ENCODE peak calls at places on chromosomes 5 and 9, in five cellular contexts. H, G, K, W and R are unnamed samples.

GRCh38 chr5:6193315-6193714 is 185.0 kb downstream of the MED10 start:
- DNase-seq in K (no peak), G (no peak), H (no peak), W (no peak), R (no peak)

GRCh38 chr9:110520120-110520701 is 59.3 kb downstream of the SVEP1 start:
- DNase-seq in K (no peak), H (no peak), G (no peak), W (no peak), R (no peak)

GRCh38 chr9:2017459-2018161 is 2.5 kb downstream of the SMARCA2 start:
- DNase-seq in K (peak; percentile 70), W (peak; percentile 62), G (peak; percentile 83), H (peak; percentile 91), R (no peak)

GRCh38 chr5:95822038-95822407 is 503 bp downstream of the GLRX start:
- DNase-seq in K (no peak), W (peak; percentile 56), G (peak; percentile 74), H (no peak), R (no peak)

GRCh38 chr5:103340717-103341397 is 82.3 kb downstream of the MACIR start:
- DNase-seq in H (no peak), G (no peak), K (no peak), W (no peak), R (no peak)

GRCh38 chr9:5040730-5041389 is 55.8 kb downstream of the JAK2 start:
- DNase-seq in G (no peak), K (no peak), W (no peak), H (no peak), R (no peak)

GRCh38 chr9:134068742-134069535 is 1.1 kb upstream of the BRD3 start:
- DNase-seq in G (peak; percentile 17), K (no peak), W (no peak), H (peak; percentile 56), R (no peak)

GRCh38 chr9:116589392-116590354 is 97.4 kb upstream of the TRIM32 start:
- DNase-seq in W (no peak), K (no peak), G (no peak), H (no peak), R (peak; percentile 50)

GRCh38 chr5:115801152-115801551 is 15.3 kb downstream of the CDO1 start:
- DNase-seq in K (no peak), G (no peak), H (no peak), W (no peak), R (no peak)

GRCh38 chr5:38996123-38996522 is 78.1 kb downstream of the RICTOR start:
- DNase-seq in H (no peak), W (no peak), K (no peak), G (no peak), R (no peak)

GRCh38 chr5:24141046-24141445 is 503.7 kb downstream of the CDH10 start:
- DNase-seq in K (no peak), W (no peak), H (no peak), G (peak; percentile 32), R (no peak)

GRCh38 chr5:127757576-127757975 is 54.4 kb downstream of the CCDC192 start:
- DNase-seq in K (no peak), W (no peak), H (no peak), G (peak; percentile 22), R (no peak)

GRCh38 chr5:32388429-32389111 is 56.0 kb downstream of the ZFR start:
- DNase-seq in W (no peak), K (no peak), G (no peak), H (no peak), R (no peak)

GRCh38 chr9:130956636-130957450 is 17.8 kb upstream of the FIBCD1 start:
- DNase-seq in H (no peak), W (no peak), G (no peak), K (no peak), R (no peak)

GRCh38 chr5:89735108-89735507 is 674.4 kb downstream of the CETN3 start:
- DNase-seq in W (no peak), K (no peak), H (no peak), G (no peak), R (no peak)

GRCh38 chr9:1941989-1942388 is 73.2 kb upstream of the SMARCA2 start:
- DNase-seq in H (no peak), K (no peak), G (no peak), W (no peak), R (no peak)

GRCh38 chr5:101206534-101206933 is 303.5 kb upstream of the ST8SIA4 start:
- DNase-seq in K (no peak), W (no peak), G (no peak), H (no peak), R (no peak)

GRCh38 chr9:120894404-120895226 is 17.6 kb upstream of the PHF19 start:
- DNase-seq in K (no peak), H (no peak), W (no peak), G (no peak), R (no peak)

GRCh38 chr9:37417252-37417803 is 5.2 kb upstream of the GRHPR start:
- DNase-seq in H (no peak), W (no peak), G (no peak), K (no peak), R (no peak)

GRCh38 chr9:70609542-70610286 is 195.3 kb upstream of the KLF9 start:
- DNase-seq in G (peak; percentile 73), K (no peak), H (no peak), W (peak; percentile 76), R (no peak)

GRCh38 chr5:56142620-56143431 is 90.3 kb downstream of the ANKRD55 start:
- DNase-seq in G (no peak), W (no peak), K (no peak), H (no peak), R (no peak)

GRCh38 chr5:32771037-32771436 is 59.9 kb downstream of the NPR3 start:
- DNase-seq in K (no peak), G (peak; percentile 44), H (no peak), W (no peak), R (no peak)

GRCh38 chr5:173547579-173547978 is 68.9 kb downstream of the BOD1 start:
- DNase-seq in H (no peak), G (no peak), W (no peak), K (no peak), R (no peak)

GRCh38 chr9:90287567-90288274 is 354.9 kb downstream of the DIRAS2 start:
- DNase-seq in H (no peak), K (no peak), G (no peak), W (no peak), R (no peak)

GRCh38 chr9:109568568-109569210 is 70.6 kb upstream of the PTPN3 start:
- DNase-seq in H (no peak), K (no peak), G (peak; percentile 40), W (no peak), R (no peak)

GRCh38 chr5:96742519-96742918 is 65.2 kb downstream of the ERAP1 start:
- DNase-seq in K (no peak), W (no peak), G (no peak), H (no peak), R (no peak)

GRCh38 chr5:159442210-159442850 is 112.0 kb upstream of the IL12B start:
- DNase-seq in H (no peak), G (peak; percentile 27), K (no peak), W (no peak), R (no peak)

GRCh38 chr5:174311531-174312269 is 266.2 kb downstream of the NSG2 start:
- DNase-seq in K (peak; percentile 33), W (no peak), G (peak; percentile 69), H (no peak), R (peak; percentile 97)

GRCh38 chr5:72517961-72518690 is 10.9 kb upstream of the ZNF366 start:
- DNase-seq in H (no peak), K (no peak), G (peak; percentile 35), W (peak; percentile 37), R (no peak)

GRCh38 chr9:35179347-35180271 is 17.8 kb downstream of the UNC13B start:
- DNase-seq in K (no peak), G (no peak), H (no peak), W (no peak), R (no peak)

GRCh38 chr5:116402235-116402634 is 172.4 kb downstream of the SEMA6A start:
- DNase-seq in K (no peak), G (no peak), H (no peak), W (no peak), R (no peak)

GRCh38 chr9:116641292-116642059 is 45.6 kb upstream of the TRIM32 start:
- DNase-seq in W (peak; percentile 58), H (no peak), K (no peak), G (no peak), R (no peak)

GRCh38 chr9:127449332-127449966 is 1.8 kb downstream of the RPL12 start:
- DNase-seq in H (no peak), W (no peak), K (no peak), G (no peak), R (no peak)
- TF ChIP-seq POLR2A in H (no peak), W (no peak), K (no peak), G (no peak), R (peak; percentile 65)

DNA sequence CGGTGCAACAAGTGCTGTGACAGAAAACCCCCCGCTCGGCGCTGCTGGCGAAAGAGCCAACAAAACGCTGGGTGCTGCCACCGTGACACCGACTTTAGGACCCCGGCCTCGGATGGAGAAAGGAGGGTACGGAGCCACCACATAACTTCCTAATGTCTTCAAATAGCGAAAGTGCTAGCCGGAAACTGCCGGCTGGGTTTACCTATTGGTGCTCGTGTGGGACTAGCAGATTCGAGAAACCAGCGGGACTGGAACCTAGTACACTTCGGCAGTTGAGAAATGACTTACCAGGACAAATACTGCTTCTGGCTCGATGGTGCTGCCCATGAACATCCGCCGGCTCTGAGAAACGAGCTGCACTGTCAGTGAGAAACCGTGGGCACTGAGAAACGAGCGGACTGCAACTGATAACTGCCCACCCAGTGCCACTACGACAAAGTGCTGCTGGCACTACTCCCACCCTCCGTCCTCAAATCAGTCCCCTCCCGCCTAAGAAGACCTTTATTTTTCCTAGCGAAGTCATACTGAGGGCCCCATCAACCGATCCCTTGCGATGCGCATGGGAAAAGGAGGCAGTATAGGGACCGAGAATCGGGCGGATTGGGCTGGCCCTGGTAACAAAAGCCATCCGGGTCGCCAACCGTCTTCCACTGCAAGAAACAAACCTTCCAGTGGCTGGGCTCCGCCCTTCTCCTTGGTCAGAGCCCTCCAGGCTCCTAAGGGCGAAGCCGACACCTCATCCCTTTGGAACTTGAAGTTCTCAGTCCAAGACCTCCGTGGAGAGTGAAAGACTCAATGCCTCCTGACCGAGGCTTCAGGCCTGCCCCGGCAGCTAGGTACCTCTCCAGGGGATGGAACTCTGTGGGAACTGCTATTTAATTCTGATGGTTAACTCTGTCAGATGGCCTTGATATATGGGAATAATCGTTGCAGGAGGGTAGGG is 27.0 kb upstream of the ANXA2R start:
- DNase-seq in W (peak; percentile 88), H (peak; percentile 92), G (peak; percentile 91), K (peak; percentile 87), R (no peak)
- TF ChIP-seq POLR2A in W (peak; percentile 69), H (peak; percentile 69), G (no peak), K (peak; percentile 79), R (peak; percentile 62)

GRCh38 chr5:30385754-30386153 is 807.7 kb upstream of the CDH6 start:
- DNase-seq in W (no peak), K (no peak), G (no peak), H (no peak), R (no peak)
- TF ChIP-seq POLR2A in W (no peak), K (no peak), G (no peak), H (no peak), R (no peak)

DNA sequence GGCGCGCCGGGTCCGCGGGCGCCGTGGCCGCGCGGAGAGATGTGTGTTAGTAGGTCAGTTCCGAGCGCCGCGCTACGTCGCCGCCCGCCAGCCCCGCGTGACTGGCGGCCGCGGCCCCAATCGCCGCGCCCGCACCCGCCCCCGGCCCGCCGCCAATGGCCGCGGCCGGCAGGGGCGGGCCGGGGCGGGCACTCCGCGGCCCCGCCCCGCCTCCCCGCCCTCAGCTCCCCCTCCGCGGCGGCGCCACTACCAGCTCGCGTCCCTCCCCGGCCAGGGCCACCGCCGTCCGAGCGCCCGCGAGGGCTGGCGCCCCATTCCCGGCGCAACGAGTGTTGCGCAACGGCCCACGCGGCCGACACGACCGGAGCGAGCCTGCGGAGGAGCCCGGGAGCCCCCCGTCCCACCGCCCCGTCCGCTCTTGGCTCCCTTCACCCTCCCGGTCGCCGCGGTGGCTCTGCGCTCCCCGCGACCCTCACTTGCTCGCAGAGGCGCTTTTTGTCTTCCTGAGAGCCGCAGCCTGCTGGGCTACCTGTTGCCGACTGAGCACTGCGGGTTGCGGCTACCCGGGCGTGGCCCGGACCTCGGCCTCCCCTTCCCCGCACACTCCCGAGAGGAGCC is at the start of gene NFIL3:
- DNase-seq in H (peak; percentile 90), K (peak; percentile 78), G (peak; percentile 88), W (peak; percentile 79), R (no peak)
- TF ChIP-seq POLR2A in H (peak; percentile 87), K (peak; percentile 55), G (peak; percentile 89), W (peak; percentile 89), R (peak; percentile 36)